ENCODE peak calls at places on chromosomes 6 and 20, in five cellular contexts. One of them, this sample, is unnamed.

GRCh38 chr20:43459022-43459942 is 1.6 kb downstream of the SRSF6 start:
- DNase-seq in spleen: no peak
- DNase-seq in fibroblast of the aortic adventitia: peak; percentile 18
- DNase-seq in astrocyte: no peak
- DNase-seq in tibial nerve: no peak
- DNase-seq in this sample: no peak

GRCh38 chr6:42745083-42745637 is 743 bp downstream of the TBCC start:
- DNase-seq in fibroblast of the aortic adventitia: peak; percentile 20
- DNase-seq in spleen: peak; percentile 86
- DNase-seq in tibial nerve: no peak
- DNase-seq in astrocyte: no peak
- DNase-seq in this sample: no peak

GRCh38 chr20:10667077-10667401 is 6.8 kb downstream of the JAG1 start:
- DNase-seq in fibroblast of the aortic adventitia: peak; percentile 54
- DNase-seq in tibial nerve: no peak
- DNase-seq in spleen: peak; percentile 82
- DNase-seq in astrocyte: peak; percentile 62
- DNase-seq in this sample: no peak

GRCh38 chr6:30881987-30882763 is 2.1 kb upstream of the DDR1 start:
- DNase-seq in fibroblast of the aortic adventitia: no peak
- DNase-seq in astrocyte: peak; percentile 53
- DNase-seq in tibial nerve: no peak
- DNase-seq in spleen: no peak
- DNase-seq in this sample: no peak

GRCh38 chr6:31010393-31011060 is at the start of gene MUC22:
- DNase-seq in tibial nerve: no peak
- DNase-seq in spleen: no peak
- DNase-seq in fibroblast of the aortic adventitia: peak; percentile 39
- DNase-seq in astrocyte: peak; percentile 70
- DNase-seq in this sample: no peak

GRCh38 chr6:106411643-106412200 is 51.2 kb downstream of the CRYBG1 start:
- DNase-seq in spleen: no peak
- DNase-seq in tibial nerve: no peak
- DNase-seq in astrocyte: no peak
- DNase-seq in fibroblast of the aortic adventitia: no peak
- DNase-seq in this sample: no peak

GRCh38 chr6:1576166-1576565 is 33.5 kb upstream of the FOXC1 start:
- DNase-seq in spleen: no peak
- DNase-seq in tibial nerve: no peak
- DNase-seq in astrocyte: no peak
- DNase-seq in fibroblast of the aortic adventitia: no peak
- DNase-seq in this sample: no peak

GRCh38 chr6:114398481-114398880 is 55.7 kb upstream of the HS3ST5 start:
- DNase-seq in fibroblast of the aortic adventitia: no peak
- DNase-seq in tibial nerve: no peak
- DNase-seq in astrocyte: no peak
- DNase-seq in spleen: no peak
- DNase-seq in this sample: no peak

GRCh38 chr20:39861381-39861780 is 827.7 kb downstream of the MAFB start:
- DNase-seq in fibroblast of the aortic adventitia: no peak
- DNase-seq in astrocyte: no peak
- DNase-seq in spleen: no peak
- DNase-seq in tibial nerve: no peak
- DNase-seq in this sample: no peak

GRCh38 chr20:53738945-53739798 is 145.5 kb upstream of the ZNF217 start:
- DNase-seq in tibial nerve: no peak
- DNase-seq in fibroblast of the aortic adventitia: no peak
- DNase-seq in spleen: no peak
- DNase-seq in astrocyte: peak; percentile 52
- DNase-seq in this sample: no peak

GRCh38 chr20:23245553-23246128 is 105.0 kb upstream of the NXT1 start:
- DNase-seq in spleen: peak; percentile 88
- DNase-seq in tibial nerve: no peak
- DNase-seq in astrocyte: no peak
- DNase-seq in fibroblast of the aortic adventitia: peak; percentile 51
- DNase-seq in this sample: peak; percentile 81

GRCh38 chr6:105301072-105301503 is 101.8 kb downstream of the PREP start:
- DNase-seq in tibial nerve: no peak
- DNase-seq in spleen: no peak
- DNase-seq in astrocyte: peak; percentile 27
- DNase-seq in fibroblast of the aortic adventitia: peak; percentile 9
- DNase-seq in this sample: no peak

GRCh38 chr6:104705916-104706442 is 153.7 kb downstream of the HACE1 start:
- DNase-seq in tibial nerve: no peak
- DNase-seq in astrocyte: no peak
- DNase-seq in fibroblast of the aortic adventitia: no peak
- DNase-seq in spleen: no peak
- DNase-seq in this sample: no peak

GRCh38 chr6:165001502-165002157 is 307.8 kb downstream of the C6orf118 start:
- DNase-seq in spleen: no peak
- DNase-seq in astrocyte: no peak
- DNase-seq in fibroblast of the aortic adventitia: no peak
- DNase-seq in tibial nerve: no peak
- DNase-seq in this sample: no peak

GRCh38 chr6:165002358-165002757 is 307.0 kb downstream of the C6orf118 start:
- DNase-seq in spleen: no peak
- DNase-seq in astrocyte: no peak
- DNase-seq in tibial nerve: no peak
- DNase-seq in fibroblast of the aortic adventitia: no peak
- DNase-seq in this sample: no peak

GRCh38 chr6:165002866-165003265 is 306.5 kb downstream of the C6orf118 start:
- DNase-seq in astrocyte: no peak
- DNase-seq in fibroblast of the aortic adventitia: no peak
- DNase-seq in tibial nerve: no peak
- DNase-seq in spleen: no peak
- DNase-seq in this sample: no peak

GRCh38 chr6:164998297-164998696 is 311.1 kb downstream of the C6orf118 start:
- DNase-seq in astrocyte: no peak
- DNase-seq in spleen: no peak
- DNase-seq in fibroblast of the aortic adventitia: no peak
- DNase-seq in tibial nerve: no peak
- DNase-seq in this sample: no peak
- H3K4me3 ChIP-seq in astrocyte: no peak overlapping the region
- H3K4me3 ChIP-seq in spleen: no peak overlapping the region
- H3K4me3 ChIP-seq in fibroblast of the aortic adventitia: no peak overlapping the region
- H3K4me3 ChIP-seq in tibial nerve: no peak overlapping the region
- H3K4me3 ChIP-seq in this sample: no peak overlapping the region

DNA sequence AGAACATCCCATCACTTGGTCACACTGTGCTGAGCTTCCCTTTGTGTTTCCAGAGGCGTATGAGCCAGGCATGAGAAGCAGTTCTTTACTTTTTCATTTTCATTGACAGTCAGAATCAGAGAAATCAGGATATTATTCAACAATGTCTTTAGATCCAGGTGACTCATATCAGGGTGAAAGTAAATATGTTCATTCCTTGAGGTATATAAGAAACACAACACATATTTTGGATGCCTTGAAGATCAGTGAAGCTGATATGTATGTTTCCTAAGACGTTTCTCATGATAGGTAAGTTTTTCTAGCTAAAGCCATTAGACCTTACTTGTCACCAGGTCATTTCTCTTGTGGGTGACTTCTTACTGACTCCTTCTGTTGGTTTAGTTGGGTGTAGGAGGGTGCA is 505.6 kb downstream of the CDH26 start:
- DNase-seq in tibial nerve: no peak
- DNase-seq in fibroblast of the aortic adventitia: no peak
- DNase-seq in astrocyte: no peak
- DNase-seq in spleen: no peak
- DNase-seq in this sample: no peak
- H3K4me3 ChIP-seq in tibial nerve: no peak overlapping the region
- H3K4me3 ChIP-seq in fibroblast of the aortic adventitia: no peak overlapping the region
- H3K4me3 ChIP-seq in astrocyte: no peak overlapping the region
- H3K4me3 ChIP-seq in spleen: no peak overlapping the region
- H3K4me3 ChIP-seq in this sample: no peak overlapping the region

DNA sequence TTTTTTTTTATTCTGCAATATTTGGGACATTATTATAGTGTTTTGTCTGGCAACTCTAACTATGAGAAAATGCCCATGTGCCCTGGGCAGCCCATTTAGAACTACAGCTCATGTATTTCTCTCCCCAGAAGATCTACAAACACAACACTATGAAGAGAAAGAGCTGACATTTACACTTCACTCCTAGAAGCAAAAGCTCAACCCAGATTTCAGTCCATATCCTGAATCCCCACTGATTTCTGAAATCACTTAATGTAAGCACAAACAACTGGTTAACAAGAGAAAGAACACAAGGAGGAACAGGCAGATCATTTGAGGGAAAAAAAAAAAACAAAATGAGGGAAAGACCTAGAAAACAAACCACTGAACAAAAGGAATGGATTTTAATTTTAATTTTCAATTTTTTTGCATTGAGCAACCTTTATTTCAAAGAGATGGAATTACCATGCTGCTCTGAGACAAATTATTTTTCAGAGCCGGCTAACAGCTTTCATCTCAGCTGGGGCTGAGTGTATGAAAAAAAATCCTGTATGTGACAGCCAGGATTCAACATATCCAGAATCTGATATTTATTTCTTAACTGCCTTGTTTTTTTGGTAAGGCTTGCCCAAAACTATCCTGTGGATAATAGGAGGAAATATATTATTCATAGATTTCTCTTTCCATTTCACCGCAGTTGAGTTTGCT is 32.5 kb downstream of the KIAA0319 start:
- DNase-seq in astrocyte: no peak
- DNase-seq in tibial nerve: no peak
- DNase-seq in fibroblast of the aortic adventitia: no peak
- DNase-seq in spleen: no peak
- DNase-seq in this sample: no peak
- H3K4me3 ChIP-seq in astrocyte: no peak overlapping the region
- H3K4me3 ChIP-seq in tibial nerve: no peak overlapping the region
- H3K4me3 ChIP-seq in fibroblast of the aortic adventitia: no peak overlapping the region
- H3K4me3 ChIP-seq in spleen: no peak overlapping the region
- H3K4me3 ChIP-seq in this sample: no peak overlapping the region

GRCh38 chr20:18532626-18533025 is 24.9 kb downstream of the SEC23B start:
- DNase-seq in fibroblast of the aortic adventitia: no peak
- DNase-seq in astrocyte: no peak
- DNase-seq in spleen: no peak
- DNase-seq in tibial nerve: no peak
- DNase-seq in this sample: no peak
- H3K4me3 ChIP-seq in fibroblast of the aortic adventitia: no peak overlapping the region
- H3K4me3 ChIP-seq in astrocyte: no peak overlapping the region
- H3K4me3 ChIP-seq in spleen: no peak overlapping the region
- H3K4me3 ChIP-seq in tibial nerve: no peak overlapping the region
- H3K4me3 ChIP-seq in this sample: no peak overlapping the region

GRCh38 chr20:50433001-50433400 is 77.2 kb upstream of the PTPN1 start:
- DNase-seq in fibroblast of the aortic adventitia: no peak
- DNase-seq in spleen: no peak
- DNase-seq in tibial nerve: no peak
- DNase-seq in astrocyte: no peak
- DNase-seq in this sample: no peak

GRCh38 chr20:50429412-50429811 is 80.8 kb upstream of the PTPN1 start:
- DNase-seq in astrocyte: no peak
- DNase-seq in tibial nerve: no peak
- DNase-seq in fibroblast of the aortic adventitia: no peak
- DNase-seq in spleen: no peak
- DNase-seq in this sample: no peak

GRCh38 chr20:50427740-50428462 is 82.3 kb upstream of the PTPN1 start:
- DNase-seq in spleen: no peak
- DNase-seq in fibroblast of the aortic adventitia: peak; percentile 47
- DNase-seq in astrocyte: peak; percentile 35
- DNase-seq in tibial nerve: no peak
- DNase-seq in this sample: no peak

GRCh38 chr20:50428463-50428828 is 81.7 kb upstream of the PTPN1 start:
- DNase-seq in fibroblast of the aortic adventitia: no peak
- DNase-seq in tibial nerve: no peak
- DNase-seq in spleen: no peak
- DNase-seq in astrocyte: no peak
- DNase-seq in this sample: no peak

GRCh38 chr20:50431066-50431450 is 79.1 kb upstream of the PTPN1 start:
- DNase-seq in astrocyte: no peak
- DNase-seq in tibial nerve: no peak
- DNase-seq in fibroblast of the aortic adventitia: no peak
- DNase-seq in spleen: no peak
- DNase-seq in this sample: no peak
- H3K4me3 ChIP-seq in astrocyte: no peak overlapping the region
- H3K4me3 ChIP-seq in tibial nerve: no peak overlapping the region
- H3K4me3 ChIP-seq in fibroblast of the aortic adventitia: no peak overlapping the region
- H3K4me3 ChIP-seq in spleen: no peak overlapping the region
- H3K4me3 ChIP-seq in this sample: no peak overlapping the region

GRCh38 chr20:661474-662288 is 8.7 kb upstream of the SRXN1 start:
- DNase-seq in spleen: peak; percentile 77
- DNase-seq in astrocyte: no peak
- DNase-seq in fibroblast of the aortic adventitia: no peak
- DNase-seq in tibial nerve: no peak
- DNase-seq in this sample: no peak
- H3K4me3 ChIP-seq in spleen: no peak overlapping the region
- H3K4me3 ChIP-seq in astrocyte: no peak overlapping the region
- H3K4me3 ChIP-seq in fibroblast of the aortic adventitia: no peak overlapping the region
- H3K4me3 ChIP-seq in tibial nerve: no peak overlapping the region
- H3K4me3 ChIP-seq in this sample: no peak overlapping the region

This sample was measured in upper lobe of right lung.